ENCODE peak calls at places on chromosomes 6 and 20, in six cellular contexts. One of them, this sample, is unnamed.

GRCh38 chr6:85923013-85923430 is 280.3 kb upstream of the SYNCRIP start:
- DNase-seq in fibroblast of lung: peak; percentile 34
- DNase-seq in PC-3: peak; percentile 72
- DNase-seq in HepG2: peak; percentile 41
- DNase-seq in keratinocyte: no peak
- DNase-seq in hepatocyte: peak; percentile 83
- DNase-seq in this sample: peak; percentile 80

GRCh38 chr6:151276112-151276745 is 36.5 kb downstream of the AKAP12 start:
- DNase-seq in fibroblast of lung: peak; percentile 85
- DNase-seq in PC-3: no peak
- DNase-seq in HepG2: no peak
- DNase-seq in keratinocyte: no peak
- DNase-seq in hepatocyte: peak; percentile 30
- DNase-seq in this sample: peak; percentile 67

GRCh38 chr20:57779401-57780003 is 69.7 kb upstream of the PMEPA1 start:
- DNase-seq in fibroblast of lung: no peak
- DNase-seq in PC-3: peak; percentile 88
- DNase-seq in HepG2: no peak
- DNase-seq in keratinocyte: no peak
- DNase-seq in hepatocyte: peak; percentile 64
- DNase-seq in this sample: no peak

GRCh38 chr6:38776515-38776914 is 61.4 kb downstream of the DNAH8 start:
- DNase-seq in fibroblast of lung: peak; percentile 49
- DNase-seq in PC-3: peak; percentile 68
- DNase-seq in HepG2: no peak
- DNase-seq in keratinocyte: peak; percentile 56
- DNase-seq in hepatocyte: no peak
- DNase-seq in this sample: no peak

GRCh38 chr20:37758332-37758731 is 64.5 kb downstream of the CTNNBL1 start:
- DNase-seq in fibroblast of lung: no peak
- DNase-seq in PC-3: peak; percentile 31
- DNase-seq in HepG2: peak; percentile 24
- DNase-seq in keratinocyte: no peak
- DNase-seq in hepatocyte: peak; percentile 11
- DNase-seq in this sample: peak; percentile 77

GRCh38 chr6:150547511-150548222 is 52.0 kb upstream of the PLEKHG1 start:
- DNase-seq in fibroblast of lung: no peak
- DNase-seq in PC-3: no peak
- DNase-seq in HepG2: peak; percentile 24
- DNase-seq in keratinocyte: no peak
- DNase-seq in hepatocyte: no peak
- DNase-seq in this sample: peak; percentile 9

GRCh38 chr20:32249030-32249738 is 28.3 kb upstream of the KIF3B start:
- DNase-seq in fibroblast of lung: no peak
- DNase-seq in PC-3: no peak
- DNase-seq in HepG2: no peak
- DNase-seq in keratinocyte: no peak
- DNase-seq in hepatocyte: no peak
- DNase-seq in this sample: no peak

GRCh38 chr20:36465109-36466080 is 75.9 kb upstream of the MYL9 start:
- DNase-seq in fibroblast of lung: peak; percentile 89
- DNase-seq in PC-3: peak; percentile 91
- DNase-seq in HepG2: peak; percentile 66
- DNase-seq in keratinocyte: peak; percentile 54
- DNase-seq in hepatocyte: peak; percentile 70
- DNase-seq in this sample: peak; percentile 53

GRCh38 chr20:53447271-53447670 is 146.4 kb downstream of the ZNF217 start:
- DNase-seq in fibroblast of lung: no peak
- DNase-seq in PC-3: no peak
- DNase-seq in HepG2: no peak
- DNase-seq in keratinocyte: no peak
- DNase-seq in hepatocyte: no peak
- DNase-seq in this sample: no peak

GRCh38 chr6:7107578-7108195 is at the start of gene RREB1:
- DNase-seq in fibroblast of lung: peak; percentile 65
- DNase-seq in PC-3: peak; percentile 49
- DNase-seq in HepG2: peak; percentile 67
- DNase-seq in keratinocyte: no peak
- DNase-seq in hepatocyte: peak; percentile 89
- DNase-seq in this sample: peak; percentile 68

GRCh38 chr20:23744726-23745646 is 5.7 kb downstream of the CST1 start:
- DNase-seq in fibroblast of lung: no peak
- DNase-seq in PC-3: no peak
- DNase-seq in HepG2: no peak
- DNase-seq in keratinocyte: no peak
- DNase-seq in hepatocyte: no peak
- DNase-seq in this sample: no peak

GRCh38 chr6:73558624-73559398 is 38.0 kb upstream of the EEF1A1 start:
- DNase-seq in fibroblast of lung: no peak
- DNase-seq in PC-3: no peak
- DNase-seq in HepG2: no peak
- DNase-seq in keratinocyte: no peak
- DNase-seq in hepatocyte: no peak
- DNase-seq in this sample: peak; percentile 21

GRCh38 chr20:46568570-46569129 is 18.2 kb upstream of the OCSTAMP start:
- DNase-seq in fibroblast of lung: peak; percentile 53
- DNase-seq in PC-3: peak; percentile 77
- DNase-seq in HepG2: peak; percentile 79
- DNase-seq in keratinocyte: no peak
- DNase-seq in hepatocyte: peak; percentile 84
- DNase-seq in this sample: no peak

GRCh38 chr6:142395768-142396231 is 94.0 kb downstream of the ADGRG6 start:
- DNase-seq in fibroblast of lung: peak; percentile 70
- DNase-seq in PC-3: no peak
- DNase-seq in HepG2: no peak
- DNase-seq in keratinocyte: no peak
- DNase-seq in hepatocyte: no peak
- DNase-seq in this sample: no peak

GRCh38 chr6:107489636-107490567 is at the start of gene SOBP:
- DNase-seq in fibroblast of lung: no peak
- DNase-seq in PC-3: no peak
- DNase-seq in HepG2: peak; percentile 44
- DNase-seq in keratinocyte: no peak
- DNase-seq in hepatocyte: peak; percentile 78
- DNase-seq in this sample: peak; percentile 91

GRCh38 chr6:45724511-45724910 is 291.1 kb downstream of the CLIC5 start:
- DNase-seq in fibroblast of lung: peak; percentile 84
- DNase-seq in PC-3: peak; percentile 86
- DNase-seq in HepG2: no peak
- DNase-seq in keratinocyte: peak; percentile 21
- DNase-seq in hepatocyte: peak; percentile 32
- DNase-seq in this sample: no peak

GRCh38 chr20:37179671-37180524 is 550 bp upstream of the MROH8 start:
- DNase-seq in fibroblast of lung: peak; percentile 83
- DNase-seq in PC-3: peak; percentile 88
- DNase-seq in HepG2: peak; percentile 59
- DNase-seq in keratinocyte: peak; percentile 26
- DNase-seq in hepatocyte: peak; percentile 23
- DNase-seq in this sample: no peak

GRCh38 chr6:45951771-45952529 is 63.7 kb downstream of the CLIC5 start:
- DNase-seq in fibroblast of lung: peak; percentile 46
- DNase-seq in PC-3: no peak
- DNase-seq in HepG2: no peak
- DNase-seq in keratinocyte: no peak
- DNase-seq in hepatocyte: no peak
- DNase-seq in this sample: no peak

GRCh38 chr20:62052336-62052841 is 13.3 kb downstream of the TAF4 start:
- DNase-seq in fibroblast of lung: no peak
- DNase-seq in PC-3: no peak
- DNase-seq in HepG2: no peak
- DNase-seq in keratinocyte: no peak
- DNase-seq in hepatocyte: no peak
- DNase-seq in this sample: no peak

GRCh38 chr6:57021086-57021720 is 25.3 kb upstream of the KIAA1586 start:
- DNase-seq in fibroblast of lung: peak; percentile 53
- DNase-seq in PC-3: peak; percentile 81
- DNase-seq in HepG2: peak; percentile 46
- DNase-seq in keratinocyte: peak; percentile 7
- DNase-seq in hepatocyte: peak; percentile 50
- DNase-seq in this sample: peak; percentile 49

GRCh38 chr6:137206562-137206961 is 12.6 kb downstream of the IFNGR1 start:
- DNase-seq in fibroblast of lung: no peak
- DNase-seq in PC-3: no peak
- DNase-seq in HepG2: no peak
- DNase-seq in keratinocyte: no peak
- DNase-seq in hepatocyte: no peak
- DNase-seq in this sample: no peak

GRCh38 chr20:57680934-57681914 is 28.6 kb downstream of the PMEPA1 start:
- DNase-seq in fibroblast of lung: no peak
- DNase-seq in PC-3: no peak
- DNase-seq in HepG2: no peak
- DNase-seq in keratinocyte: no peak
- DNase-seq in hepatocyte: no peak
- DNase-seq in this sample: no peak

GRCh38 chr20:31572042-31572700 is 32.9 kb upstream of the ID1 start:
- DNase-seq in fibroblast of lung: no peak
- DNase-seq in PC-3: no peak
- DNase-seq in HepG2: no peak
- DNase-seq in keratinocyte: no peak
- DNase-seq in hepatocyte: no peak
- DNase-seq in this sample: no peak

GRCh38 chr6:14415452-14415851 is 297.9 kb downstream of the CD83 start:
- DNase-seq in fibroblast of lung: no peak
- DNase-seq in PC-3: no peak
- DNase-seq in HepG2: no peak
- DNase-seq in keratinocyte: no peak
- DNase-seq in hepatocyte: no peak
- DNase-seq in this sample: no peak

GRCh38 chr6:33624856-33625255 is 3.7 kb downstream of the ITPR3 start:
- DNase-seq in fibroblast of lung: no peak
- DNase-seq in PC-3: no peak
- DNase-seq in HepG2: no peak
- DNase-seq in keratinocyte: no peak
- DNase-seq in hepatocyte: no peak
- DNase-seq in this sample: no peak

GRCh38 chr6:15642276-15642675 is 20.6 kb downstream of the DTNBP1 start:
- DNase-seq in fibroblast of lung: no peak
- DNase-seq in PC-3: peak; percentile 44
- DNase-seq in HepG2: peak; percentile 21
- DNase-seq in keratinocyte: no peak
- DNase-seq in hepatocyte: no peak
- DNase-seq in this sample: no peak
- TF ChIP-seq CTCF in fibroblast of lung: no peak
- TF ChIP-seq CTCF in PC-3: peak; percentile 67
- TF ChIP-seq CTCF in HepG2: peak; percentile 43
- TF ChIP-seq CTCF in keratinocyte: peak; percentile 36
- TF ChIP-seq CTCF in hepatocyte: no peak
- TF ChIP-seq CTCF in this sample: peak; percentile 44

DNA sequence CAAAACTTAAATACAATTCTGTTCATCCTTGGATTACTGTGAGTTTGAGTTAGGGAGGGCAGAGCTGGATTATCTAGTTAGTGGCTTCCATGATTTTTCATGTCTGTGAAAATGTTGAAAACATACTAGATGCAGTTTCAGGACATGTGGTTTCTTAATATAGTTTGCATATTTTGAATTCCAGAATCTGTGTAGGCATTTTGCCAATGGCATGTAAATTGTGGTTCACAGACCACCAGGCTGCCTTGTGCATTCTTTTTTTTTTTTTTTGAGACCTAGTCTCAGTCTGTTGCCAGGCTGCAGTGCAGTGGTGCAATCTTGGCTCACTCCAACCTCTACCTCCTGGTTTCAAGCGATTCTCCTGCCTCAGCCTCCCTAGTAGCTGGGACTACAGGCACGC is 42.8 kb downstream of the CDC5L start:
- DNase-seq in fibroblast of lung: peak; percentile 48
- DNase-seq in PC-3: no peak
- DNase-seq in HepG2: no peak
- DNase-seq in keratinocyte: no peak
- DNase-seq in hepatocyte: no peak
- DNase-seq in this sample: no peak
- H3K36me3 ChIP-seq in fibroblast of lung: no peaks in the 10 kb centered on the region
- H3K36me3 ChIP-seq in PC-3: peaks cover 70% of the 10 kb centered on the region
- H3K36me3 ChIP-seq in HepG2: peaks cover 57% of the 10 kb centered on the region
- H3K36me3 ChIP-seq in keratinocyte: peaks cover 24% of the 10 kb centered on the region
- H3K36me3 ChIP-seq in hepatocyte: no peaks in the 10 kb centered on the region
- H3K36me3 ChIP-seq in this sample: peaks cover 32% of the 10 kb centered on the region

GRCh38 chr20:40694246-40694645 is 5.2 kb upstream of the MAFB start:
- DNase-seq in fibroblast of lung: no peak
- DNase-seq in PC-3: no peak
- DNase-seq in HepG2: no peak
- DNase-seq in keratinocyte: no peak
- DNase-seq in hepatocyte: no peak
- DNase-seq in this sample: no peak
- TF ChIP-seq EZH2 in fibroblast of lung: no peak
- TF ChIP-seq EZH2 in PC-3: no peak
- TF ChIP-seq EZH2 in HepG2: no peak
- TF ChIP-seq EZH2 in keratinocyte: no peak
- TF ChIP-seq EZH2 in hepatocyte: no peak
- TF ChIP-seq EZH2 in this sample: no peak

GRCh38 chr6:1416191-1416764 is 26.9 kb downstream of the FOXF2 start:
- DNase-seq in fibroblast of lung: no peak
- DNase-seq in PC-3: no peak
- DNase-seq in HepG2: no peak
- DNase-seq in keratinocyte: no peak
- DNase-seq in hepatocyte: no peak
- DNase-seq in this sample: no peak
- TF ChIP-seq CTCF in fibroblast of lung: no peak
- TF ChIP-seq CTCF in PC-3: no peak
- TF ChIP-seq CTCF in HepG2: no peak
- TF ChIP-seq CTCF in keratinocyte: no peak
- TF ChIP-seq CTCF in hepatocyte: no peak
- TF ChIP-seq CTCF in this sample: no peak

DNA sequence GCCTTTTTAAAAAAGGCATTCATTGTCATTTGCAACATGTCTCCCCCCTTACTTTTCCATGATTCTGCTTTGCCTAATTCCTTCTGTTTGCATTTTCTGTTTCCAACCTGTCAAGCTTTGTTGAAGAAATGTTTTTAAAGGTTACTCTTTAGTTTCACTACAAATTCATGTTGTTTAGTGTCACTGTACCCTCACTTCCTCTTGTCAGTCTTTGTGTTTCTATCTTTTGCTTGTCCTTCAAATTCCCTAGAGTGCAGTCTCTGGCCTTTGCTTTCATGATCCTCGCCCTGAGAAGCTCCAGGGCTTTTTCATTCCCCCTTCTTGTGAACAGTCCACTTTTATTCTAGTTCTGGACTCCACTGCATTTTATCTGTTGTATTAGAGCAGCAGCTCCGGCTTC is 90.6 kb downstream of the MAP3K4 start:
- DNase-seq in fibroblast of lung: no peak
- DNase-seq in PC-3: no peak
- DNase-seq in HepG2: no peak
- DNase-seq in keratinocyte: no peak
- DNase-seq in hepatocyte: no peak
- DNase-seq in this sample: no peak
- H3K36me3 ChIP-seq in fibroblast of lung: no peaks in the 10 kb centered on the region
- H3K36me3 ChIP-seq in PC-3: peaks cover 46% of the 10 kb centered on the region
- H3K36me3 ChIP-seq in HepG2: peaks cover 80% of the 10 kb centered on the region
- H3K36me3 ChIP-seq in keratinocyte: peaks cover 28% of the 10 kb centered on the region
- H3K36me3 ChIP-seq in hepatocyte: no peaks in the 10 kb centered on the region
- H3K36me3 ChIP-seq in this sample: peaks cover 10% of the 10 kb centered on the region